ENCODE peak calls at places on chromosomes 12 and 14, in seven cellular contexts. R, M, D, C, S, F and E are unnamed samples.

GRCh38 chr12:117025481-117026151 is 73.6 kb downstream of the TESC start:
- DNase-seq in C (peak; percentile 61), R (peak; percentile 77), M (peak; percentile 73), S (peak; percentile 62), D (peak; percentile 70), F (peak; percentile 93), E (peak; percentile 55)

GRCh38 chr12:77734489-77734888 is 96.2 kb upstream of the NAV3 start:
- DNase-seq in C (peak; percentile 38), D (no peak), F (peak; percentile 59), M (no peak), S (no peak), R (peak; percentile 35), E (no peak)

GRCh38 chr14:96639550-96639949 is 137.4 kb downstream of the PAPOLA start:
- DNase-seq in M (no peak), S (no peak), F (no peak), C (no peak), D (no peak), R (no peak), E (no peak)

GRCh38 chr12:10940389-10940788 is 1.3 kb upstream of the TAS2R14 start:
- DNase-seq in F (no peak), C (peak; percentile 87), M (no peak), S (no peak), R (no peak), D (peak; percentile 71), E (no peak)

GRCh38 chr14:70622111-70622712 is 19.5 kb upstream of the TTC9 start:
- DNase-seq in D (peak; percentile 54), R (no peak), F (no peak), C (peak; percentile 21), S (no peak), M (no peak), E (no peak)

GRCh38 chr12:5294274-5294673 is 137.6 kb upstream of the NTF3 start:
- DNase-seq in D (no peak), S (no peak), M (no peak), C (no peak), R (no peak), F (no peak), E (no peak)

GRCh38 chr12:124024790-124025189 is 51.8 kb downstream of the ZNF664 start:
- DNase-seq in D (no peak), R (no peak), M (no peak), C (no peak), F (no peak), S (no peak), E (no peak)

GRCh38 chr14:75978249-75978731 is 3.5 kb downstream of the TGFB3 start:
- DNase-seq in M (no peak), C (no peak), F (peak; percentile 24), D (no peak), S (no peak), R (no peak), E (no peak)

GRCh38 chr12:116520225-116520624 is 39.0 kb upstream of the MAP1LC3B2 start:
- DNase-seq in M (no peak), S (no peak), D (no peak), F (no peak), C (no peak), R (no peak), E (no peak)

GRCh38 chr14:49173765-49174373 is 412.3 kb downstream of the RPS29 start:
- DNase-seq in C (peak; percentile 69), S (peak; percentile 58), D (peak; percentile 57), F (peak; percentile 79), R (no peak), M (no peak), E (no peak)

GRCh38 chr14:100436745-100437406 is 113.7 kb downstream of the SLC25A47 start:
- DNase-seq in R (no peak), F (no peak), S (no peak), C (no peak), D (no peak), M (no peak), E (no peak)

GRCh38 chr14:20680843-20681347 is 3.5 kb upstream of the RNASE4 start:
- DNase-seq in R (no peak), F (peak; percentile 68), C (no peak), S (no peak), D (no peak), M (no peak), E (no peak)

GRCh38 chr14:30767624-30768023 is 106.7 kb upstream of the COCH start:
- DNase-seq in F (no peak), C (no peak), M (no peak), R (no peak), S (no peak), D (no peak), E (no peak)

GRCh38 chr12:114783176-114783575 is 99.2 kb upstream of the TBX3 start:
- DNase-seq in M (no peak), R (no peak), C (peak; percentile 49), S (no peak), F (no peak), D (no peak), E (no peak)

GRCh38 chr12:43336962-43337555 is 214.9 kb downstream of the ADAMTS20 start:
- DNase-seq in S (no peak), F (no peak), C (peak; percentile 70), D (peak; percentile 25), R (no peak), M (no peak), E (no peak)

GRCh38 chr12:49187184-49187583 is 1.7 kb downstream of the TUBA1A start:
- DNase-seq in D (no peak), S (no peak), R (peak; percentile 37), C (peak; percentile 61), M (peak; percentile 88), F (peak; percentile 35), E (peak; percentile 74)

GRCh38 chr12:57929092-57929830 is 12.1 kb upstream of the ATP23 start:
- DNase-seq in R (no peak), F (no peak), M (no peak), C (no peak), S (no peak), D (no peak), E (no peak)

GRCh38 chr12:124750787-124751471 is 112.7 kb downstream of the SCARB1 start:
- DNase-seq in S (no peak), R (no peak), M (no peak), F (no peak), D (no peak), C (no peak), E (no peak)

GRCh38 chr12:60842166-60842565 is 1246.3 kb downstream of the SLC16A7 start:
- DNase-seq in C (no peak), D (no peak), F (no peak), M (no peak), S (no peak), R (no peak), E (no peak)

GRCh38 chr12:64571346-64571745 is 38.9 kb upstream of the RASSF3 start:
- DNase-seq in R (no peak), D (no peak), M (no peak), C (no peak), S (no peak), F (no peak), E (no peak)

GRCh38 chr12:50924131-50924438 is 28.3 kb upstream of the HIGD1C start:
- DNase-seq in R (no peak), M (no peak), F (no peak), S (no peak), D (no peak), C (no peak), E (no peak)

GRCh38 chr12:19546027-19546426 is 106.7 kb downstream of the AEBP2 start:
- DNase-seq in M (no peak), S (no peak), R (no peak), D (no peak), C (no peak), F (no peak), E (peak; percentile 73)
- H3K27ac ChIP-seq in M (no peak overlapping the region), S (peak overlapping the region; percentile 58), R (no peak overlapping the region), D (no peak overlapping the region), C (peak overlapping the region; percentile 94), F (no peak overlapping the region), E (peak overlapping the region; percentile 73)

GRCh38 chr12:112422531-112422930 is 3.8 kb downstream of the PTPN11 start:
- DNase-seq in M (peak; percentile 50), S (no peak), D (no peak), R (no peak), F (no peak), C (no peak), E (peak; percentile 54)

GRCh38 chr12:112418596-112419268 is at the start of gene PTPN11:
- DNase-seq in F (peak; percentile 85), S (peak; percentile 90), C (peak; percentile 69), M (peak; percentile 93), D (peak; percentile 73), R (peak; percentile 88), E (peak; percentile 81)

GRCh38 chr12:112420740-112421139 is 2.0 kb downstream of the PTPN11 start:
- DNase-seq in M (no peak), S (no peak), D (no peak), F (no peak), R (no peak), C (no peak), E (no peak)

GRCh38 chr12:112419269-112420133 is 754 bp downstream of the PTPN11 start:
- DNase-seq in M (peak; percentile 47), R (peak; percentile 63), F (peak; percentile 76), C (peak; percentile 82), S (peak; percentile 58), D (peak; percentile 86), E (peak; percentile 75)

GRCh38 chr12:112421363-112421762 is 2.6 kb downstream of the PTPN11 start:
- DNase-seq in D (no peak), M (no peak), S (no peak), C (no peak), R (no peak), F (no peak), E (no peak)
- TF ChIP-seq CTCF in D (no peak), M (no peak), S (no peak), C (no peak), R (no peak), F (no peak), E (no peak)

GRCh38 chr12:88472248-88472647 is 108.0 kb downstream of the KITLG start:
- DNase-seq in C (peak; percentile 41), D (peak; percentile 14), R (no peak), M (no peak), F (no peak), S (no peak), E (no peak)
- H3K27ac ChIP-seq in C (no peak overlapping the region), D (no peak overlapping the region), R (no peak overlapping the region), M (no peak overlapping the region), F (no peak overlapping the region), S (no peak overlapping the region), E (no peak overlapping the region)

DNA sequence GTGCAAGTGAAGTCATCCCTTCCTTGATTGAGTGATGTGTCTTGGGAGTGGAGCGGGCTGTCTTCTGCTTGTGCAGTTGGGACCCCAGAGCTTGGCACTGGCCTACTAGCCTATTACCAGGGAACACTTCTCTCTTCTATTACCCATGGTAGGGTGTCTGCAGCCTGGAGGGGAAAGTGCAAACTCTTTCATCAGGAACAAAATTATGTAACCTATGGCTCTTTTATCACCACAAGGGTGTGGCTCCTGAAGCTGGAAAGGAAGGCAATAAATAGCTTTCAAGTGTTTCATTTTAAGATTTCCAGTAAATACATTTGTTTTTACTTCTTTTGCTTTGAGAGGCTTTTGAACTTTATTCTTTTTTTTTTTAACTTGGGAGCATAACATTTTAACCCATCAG is 349.7 kb upstream of the FAR2 start:
- DNase-seq in S (no peak), F (no peak), D (no peak), R (no peak), M (no peak), C (no peak), E (no peak)
- TF ChIP-seq CTCF in S (no peak), F (no peak), D (no peak), R (no peak), M (no peak), C (no peak), E (no peak)